ENCODE peak calls at places on chromosome 5, in eight cellular contexts. Z is aorta; T is CD4-positive, alpha-beta T cell; F is right lobe of liver; W is RWPE1; N is endodermal cell; Q is upper lobe of right lung; A is right cardiac atrium. Y is an unnamed sample.

GRCh38 chr5:44332360-44332971 is 56.8 kb downstream of the FGF10 start:
- DNase-seq in T (no peak), F (no peak), A (no peak), N (peak; percentile 43), W (peak; percentile 41), Q (no peak), Z (no peak), Y (no peak)

GRCh38 chr5:142109356-142110045 is 922 bp downstream of the NDFIP1 start:
- DNase-seq in T (peak; percentile 4), A (peak; percentile 20), N (no peak), Q (no peak), W (peak; percentile 38), F (no peak), Z (no peak), Y (peak; percentile 32)

GRCh38 chr5:150206076-150206779 is 16.4 kb downstream of the SLC6A7 start:
- DNase-seq in Q (no peak), Z (no peak), W (no peak), F (no peak), N (no peak), T (no peak), A (no peak), Y (no peak)

GRCh38 chr5:133925269-133925668 is 43.2 kb downstream of the C5orf15 start:
- DNase-seq in T (no peak), Q (no peak), A (no peak), Z (no peak), F (no peak), N (no peak), W (no peak), Y (no peak)

GRCh38 chr5:53407373-53407772 is 73.1 kb upstream of the FST start:
- DNase-seq in N (no peak), F (no peak), Z (no peak), W (peak; percentile 31), A (no peak), T (no peak), Q (no peak), Y (no peak)

GRCh38 chr5:16983022-16983639 is 47.0 kb upstream of the MYO10 start:
- DNase-seq in T (no peak), Q (no peak), W (no peak), N (no peak), Z (no peak), F (no peak), A (no peak), Y (peak; percentile 83)

GRCh38 chr5:175517824-175518450 is 39.6 kb downstream of the SFXN1 start:
- DNase-seq in Z (no peak), W (peak; percentile 70), A (no peak), F (no peak), N (no peak), Q (no peak), T (peak; percentile 27), Y (no peak)

GRCh38 chr5:9454012-9454481 is 91.8 kb downstream of the SEMA5A start:
- DNase-seq in T (no peak), A (no peak), Z (no peak), N (no peak), W (no peak), F (no peak), Q (no peak), Y (no peak)

GRCh38 chr5:50302815-50303490 is 138.1 kb downstream of the EMB start:
- DNase-seq in W (peak; percentile 71), F (no peak), N (no peak), Q (no peak), Z (no peak), T (no peak), A (no peak), Y (no peak)

GRCh38 chr5:111299067-111299481 is 74.9 kb downstream of the CAMK4 start:
- DNase-seq in A (no peak), F (no peak), W (no peak), N (no peak), T (no peak), Q (no peak), Z (no peak), Y (no peak)

GRCh38 chr5:179679014-179679674 is 1.7 kb downstream of the CBY3 start:
- DNase-seq in Q (peak; percentile 90), T (peak; percentile 52), F (peak; percentile 72), W (peak; percentile 45), A (peak; percentile 83), Z (peak; percentile 92), N (peak; percentile 91), Y (peak; percentile 82)

GRCh38 chr5:2810644-2811043 is 59.2 kb upstream of the IRX2 start:
- DNase-seq in A (no peak), W (no peak), T (no peak), N (no peak), Z (no peak), Q (no peak), F (no peak), Y (no peak)

GRCh38 chr5:81393783-81394718 is at the start of gene ACOT12:
- DNase-seq in A (peak; percentile 18), Z (peak; percentile 77), W (no peak), N (peak; percentile 82), Q (no peak), T (no peak), F (peak; percentile 73), Y (no peak)

GRCh38 chr5:10553476-10553875 is 10.4 kb upstream of the ANKRD33B start:
- DNase-seq in T (no peak), F (no peak), Q (no peak), A (no peak), W (no peak), N (no peak), Z (no peak), Y (no peak)

GRCh38 chr5:72515211-72515610 is 8.0 kb upstream of the ZNF366 start:
- DNase-seq in W (no peak), Z (no peak), N (no peak), A (no peak), F (no peak), Q (no peak), T (no peak), Y (no peak)

GRCh38 chr5:107455111-107455544 is 215.6 kb downstream of the EFNA5 start:
- DNase-seq in N (no peak), Q (no peak), T (no peak), A (no peak), F (no peak), Z (no peak), W (peak; percentile 57), Y (no peak)
- H3K27ac ChIP-seq in N (no peak overlapping the region), Q (no peak overlapping the region), T (no peak overlapping the region), A (no peak overlapping the region), F (no peak overlapping the region), Z (no peak overlapping the region), W (no peak overlapping the region), Y (no peak overlapping the region)

DNA sequence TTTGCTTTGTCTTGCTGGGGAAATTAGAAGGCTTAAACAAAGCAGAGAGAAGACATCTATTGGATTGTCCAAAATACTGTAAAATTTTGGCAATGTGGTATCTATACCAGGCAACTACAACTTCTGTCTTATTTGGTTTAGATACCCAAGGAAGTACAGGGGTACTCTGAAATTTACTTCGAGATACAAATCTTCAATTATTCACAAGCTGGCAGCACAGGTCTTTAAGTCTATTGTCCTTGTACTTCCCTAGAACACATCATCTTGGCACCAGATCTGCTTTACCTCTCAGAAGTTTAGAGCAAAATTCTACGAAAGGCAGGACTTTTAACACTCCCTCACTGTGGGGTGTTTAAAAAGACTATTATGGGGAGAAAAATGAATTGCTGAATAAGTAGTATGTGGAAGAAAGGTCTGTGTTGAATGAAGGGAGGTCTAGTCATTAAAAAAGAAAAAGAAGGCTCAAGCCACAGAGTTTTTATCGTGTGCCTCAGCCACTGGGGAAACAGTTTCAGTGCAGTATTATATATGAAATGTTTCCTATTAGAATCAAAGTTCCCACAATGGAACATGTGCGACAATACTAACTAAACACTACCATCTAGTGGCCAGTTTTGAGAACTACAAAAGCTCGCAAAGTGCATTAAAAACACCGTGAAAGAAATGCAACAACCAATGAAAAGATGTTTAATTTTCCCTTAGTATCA is 93.7 kb downstream of the PDE4D start:
- DNase-seq in F (no peak), Z (no peak), A (no peak), T (no peak), Q (no peak), W (peak; percentile 54), N (peak; percentile 52), Y (no peak)
- H3K27ac ChIP-seq in F (no peak overlapping the region), Z (no peak overlapping the region), A (no peak overlapping the region), T (no peak overlapping the region), Q (peak overlapping the region; percentile 19), W (no peak overlapping the region), N (no peak overlapping the region), Y (no peak overlapping the region)

GRCh38 chr5:97075649-97076048 is 66.8 kb downstream of the LIX1 start:
- DNase-seq in Q (no peak), F (no peak), W (no peak), N (no peak), T (no peak), A (no peak), Z (no peak), Y (no peak)
- H3K27ac ChIP-seq in Q (no peak overlapping the region), F (no peak overlapping the region), W (no peak overlapping the region), N (no peak overlapping the region), T (no peak overlapping the region), A (no peak overlapping the region), Z (no peak overlapping the region), Y (no peak overlapping the region)

GRCh38 chr5:32710859-32711692 is at the start of gene NPR3:
- DNase-seq in N (no peak), A (peak; percentile 53), W (peak; percentile 33), F (peak; percentile 43), Z (peak; percentile 86), Q (no peak), T (no peak), Y (peak; percentile 30)

GRCh38 chr5:32712463-32713395 is 1.6 kb downstream of the NPR3 start:
- DNase-seq in A (no peak), F (no peak), Q (no peak), T (no peak), N (peak; percentile 74), W (no peak), Z (peak; percentile 75), Y (no peak)

GRCh38 chr5:32714836-32715235 is 3.7 kb downstream of the NPR3 start:
- DNase-seq in W (no peak), Q (no peak), F (no peak), Z (peak; percentile 12), N (no peak), A (no peak), T (no peak), Y (no peak)

GRCh38 chr5:32711693-32712462 is 757 bp downstream of the NPR3 start:
- DNase-seq in N (peak; percentile 79), W (peak; percentile 46), Q (no peak), A (peak; percentile 56), F (peak; percentile 54), Z (peak; percentile 85), T (no peak), Y (peak; percentile 42)

DNA sequence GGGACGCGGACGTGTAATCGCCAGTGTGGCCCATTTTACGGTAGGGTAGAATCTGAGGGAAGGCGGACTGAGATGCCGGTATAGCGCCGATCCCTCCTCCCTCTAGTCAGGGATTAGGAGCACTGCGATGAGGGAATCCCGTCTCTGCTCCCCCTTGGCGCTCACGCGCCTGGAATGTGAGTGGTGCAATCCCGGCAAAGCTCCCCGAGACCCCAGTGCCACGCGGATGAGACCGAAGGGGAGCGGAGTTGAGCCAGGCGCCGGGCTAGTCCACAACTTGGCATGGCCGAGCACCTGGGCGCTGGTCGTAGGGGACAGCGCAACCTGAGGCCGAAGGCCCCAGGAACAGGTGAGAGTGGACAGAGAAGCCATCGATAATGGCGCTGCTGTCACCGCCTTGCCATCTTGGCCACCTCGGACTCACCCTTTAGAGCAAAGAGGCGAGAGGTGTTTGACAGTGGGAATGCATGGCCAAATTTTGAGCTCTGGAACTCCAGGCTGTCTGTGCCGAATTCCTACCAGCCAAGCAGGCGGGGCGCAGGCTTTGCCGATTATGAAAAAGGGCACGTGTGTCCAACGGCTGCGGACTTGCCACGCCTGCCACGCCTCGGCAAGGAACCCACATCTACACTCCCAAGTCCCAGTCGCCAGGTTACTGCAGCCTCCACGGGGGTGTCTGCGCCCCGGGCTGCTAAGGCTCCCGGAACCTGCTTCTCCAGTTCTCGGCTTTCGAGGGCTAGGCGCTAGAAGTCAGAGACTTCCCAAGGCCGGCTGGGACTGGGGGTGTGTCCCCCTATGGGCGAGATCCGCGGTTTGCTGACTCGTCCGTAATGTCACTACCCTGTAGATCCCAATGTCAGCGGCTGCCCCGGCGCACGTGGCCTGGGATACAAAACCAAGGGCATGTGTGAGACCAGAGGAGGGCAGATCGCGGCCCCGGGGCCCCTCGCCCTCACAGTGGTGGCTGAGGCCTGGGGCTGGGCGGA is 2.6 kb downstream of the NPR3 start:
- DNase-seq in W (peak; percentile 57), A (peak; percentile 58), T (no peak), Z (peak; percentile 83), Q (peak; percentile 72), N (peak; percentile 89), F (peak; percentile 40), Y (peak; percentile 31)
- H3K27ac ChIP-seq in W (no peak overlapping the region), A (no peak overlapping the region), T (no peak overlapping the region), Z (peak overlapping the region; percentile 59), Q (peak overlapping the region; percentile 72), N (no peak overlapping the region), F (no peak overlapping the region), Y (no peak overlapping the region)